ENCODE peak calls at places on chromosomes 16 and 17, in four cellular contexts. One of them, this sample, is unnamed.

GRCh38 chr16:53061701-53062159 is 6.9 kb downstream of the CHD9 start:
- DNase-seq in fibroblast of lung: no peak
- DNase-seq in coronary artery: no peak
- DNase-seq in body of pancreas: no peak
- DNase-seq in this sample: peak

GRCh38 chr17:78120971-78121800 is 7.4 kb downstream of the TMC6 start:
- DNase-seq in body of pancreas: no peak
- DNase-seq in fibroblast of lung: no peak
- DNase-seq in coronary artery: no peak
- DNase-seq in this sample: no peak

GRCh38 chr17:9169116-9169515 is 147.8 kb downstream of the NTN1 start:
- DNase-seq in fibroblast of lung: peak
- DNase-seq in body of pancreas: no peak
- DNase-seq in coronary artery: no peak
- DNase-seq in this sample: no peak

GRCh38 chr17:65559802-65560627 is 1.4 kb downstream of the AXIN2 start:
- DNase-seq in body of pancreas: peak
- DNase-seq in coronary artery: no peak
- DNase-seq in fibroblast of lung: peak
- DNase-seq in this sample: peak

GRCh38 chr17:80034977-80035686 is 540 bp downstream of the TBC1D16 start:
- DNase-seq in coronary artery: no peak
- DNase-seq in body of pancreas: peak
- DNase-seq in fibroblast of lung: peak
- DNase-seq in this sample: peak

GRCh38 chr17:67995568-67996191 is 589 bp downstream of the C17orf58 start:
- DNase-seq in fibroblast of lung: peak
- DNase-seq in body of pancreas: peak
- DNase-seq in coronary artery: no peak
- DNase-seq in this sample: peak

GRCh38 chr16:60246055-60246454 is 1511.9 kb upstream of the GOT2 start:
- DNase-seq in fibroblast of lung: no peak
- DNase-seq in coronary artery: no peak
- DNase-seq in body of pancreas: no peak
- DNase-seq in this sample: no peak

GRCh38 chr16:19474617-19475016 is 47.3 kb downstream of the GDE1 start:
- DNase-seq in fibroblast of lung: no peak
- DNase-seq in body of pancreas: no peak
- DNase-seq in coronary artery: no peak
- DNase-seq in this sample: no peak

GRCh38 chr16:82063456-82064082 is 28.5 kb downstream of the HSD17B2 start:
- DNase-seq in fibroblast of lung: no peak
- DNase-seq in coronary artery: no peak
- DNase-seq in body of pancreas: no peak
- DNase-seq in this sample: no peak

GRCh38 chr16:85310868-85311585 is 198.8 kb upstream of the CIBAR2 start:
- DNase-seq in fibroblast of lung: no peak
- DNase-seq in body of pancreas: no peak
- DNase-seq in coronary artery: no peak
- DNase-seq in this sample: no peak

DNA sequence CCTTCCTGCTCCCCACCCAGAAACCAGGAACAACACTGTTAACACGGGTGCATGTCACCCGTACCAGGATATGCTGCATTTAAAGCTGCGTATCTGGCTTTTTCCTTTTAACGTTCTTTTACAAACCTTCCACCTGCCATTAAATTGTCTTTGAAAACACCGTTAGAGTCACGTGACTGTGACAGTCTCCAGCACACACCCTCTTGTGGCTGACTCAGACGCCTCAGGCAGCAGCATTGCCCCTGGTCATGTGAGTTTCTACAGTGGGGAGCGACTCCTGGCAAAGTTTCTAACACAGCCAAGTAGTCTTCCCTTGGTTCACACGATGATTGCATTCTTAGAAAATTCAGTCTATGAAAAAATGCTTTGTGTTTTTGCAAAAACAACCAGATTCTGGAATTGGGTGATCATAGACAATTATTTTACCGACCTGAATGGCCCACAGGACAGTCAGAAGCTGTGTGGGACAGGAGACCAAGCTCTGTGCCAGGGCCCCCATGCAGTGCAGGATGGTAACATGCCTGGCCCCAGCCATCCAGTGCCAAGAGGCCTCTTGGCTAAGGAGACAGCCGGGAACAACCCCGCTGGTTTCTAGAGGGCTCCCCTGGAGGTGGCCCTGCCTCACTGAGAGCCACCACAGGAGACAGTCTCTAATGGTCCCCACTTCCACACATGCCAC is 199.1 kb downstream of the KATNIP start:
- DNase-seq in fibroblast of lung: peak
- DNase-seq in coronary artery: no peak
- DNase-seq in body of pancreas: no peak
- DNase-seq in this sample: peak
- TF ChIP-seq CTCF in fibroblast of lung: no peak
- TF ChIP-seq CTCF in coronary artery: no peak
- TF ChIP-seq CTCF in body of pancreas: no peak
- TF ChIP-seq CTCF in this sample: no peak

GRCh38 chr17:70168979-70169706 is at the start of gene KCNJ2:
- DNase-seq in coronary artery: peak
- DNase-seq in fibroblast of lung: peak
- DNase-seq in body of pancreas: peak
- DNase-seq in this sample: peak

GRCh38 chr17:70171159-70171558 is 1.8 kb downstream of the KCNJ2 start:
- DNase-seq in body of pancreas: no peak
- DNase-seq in fibroblast of lung: no peak
- DNase-seq in coronary artery: no peak
- DNase-seq in this sample: no peak

GRCh38 chr17:70169707-70170597 is 620 bp downstream of the KCNJ2 start:
- DNase-seq in body of pancreas: no peak
- DNase-seq in coronary artery: no peak
- DNase-seq in fibroblast of lung: peak
- DNase-seq in this sample: no peak

GRCh38 chr17:70166571-70166970 is 2.8 kb upstream of the KCNJ2 start:
- DNase-seq in body of pancreas: no peak
- DNase-seq in fibroblast of lung: no peak
- DNase-seq in coronary artery: no peak
- DNase-seq in this sample: no peak

GRCh38 chr17:70168044-70168978 is 1.0 kb upstream of the KCNJ2 start:
- DNase-seq in coronary artery: no peak
- DNase-seq in fibroblast of lung: peak
- DNase-seq in body of pancreas: peak
- DNase-seq in this sample: peak
- TF ChIP-seq CTCF in coronary artery: no peak
- TF ChIP-seq CTCF in fibroblast of lung: peak
- TF ChIP-seq CTCF in body of pancreas: peak
- TF ChIP-seq CTCF in this sample: peak

GRCh38 chr17:75404223-75404738 is 1.2 kb downstream of the GRB2 start:
- DNase-seq in body of pancreas: peak
- DNase-seq in fibroblast of lung: peak
- DNase-seq in coronary artery: peak
- DNase-seq in this sample: peak
- TF ChIP-seq CTCF in body of pancreas: peak
- TF ChIP-seq CTCF in fibroblast of lung: peak
- TF ChIP-seq CTCF in coronary artery: peak
- TF ChIP-seq CTCF in this sample: peak

GRCh38 chr17:39668141-39668924 is at the start of gene PNMT:
- DNase-seq in body of pancreas: peak
- DNase-seq in coronary artery: no peak
- DNase-seq in fibroblast of lung: peak
- DNase-seq in this sample: peak

GRCh38 chr17:39666231-39666600 is 1.1 kb downstream of the TCAP start:
- DNase-seq in coronary artery: no peak
- DNase-seq in fibroblast of lung: no peak
- DNase-seq in body of pancreas: no peak
- DNase-seq in this sample: no peak

GRCh38 chr17:39666601-39667261 is 1.5 kb upstream of the PNMT start:
- DNase-seq in fibroblast of lung: no peak
- DNase-seq in coronary artery: peak
- DNase-seq in body of pancreas: no peak
- DNase-seq in this sample: no peak

GRCh38 chr17:39665642-39666221 is 583 bp downstream of the TCAP start:
- DNase-seq in fibroblast of lung: no peak
- DNase-seq in body of pancreas: peak
- DNase-seq in coronary artery: no peak
- DNase-seq in this sample: no peak

GRCh38 chr17:39667262-39668140 is 752 bp upstream of the PNMT start:
- DNase-seq in coronary artery: no peak
- DNase-seq in fibroblast of lung: no peak
- DNase-seq in body of pancreas: peak
- DNase-seq in this sample: peak
- TF ChIP-seq CTCF in coronary artery: no peak
- TF ChIP-seq CTCF in fibroblast of lung: no peak
- TF ChIP-seq CTCF in body of pancreas: no peak
- TF ChIP-seq CTCF in this sample: no peak

GRCh38 chr17:38561416-38562214 is 44.1 kb downstream of the SRCIN1 start:
- DNase-seq in body of pancreas: no peak
- DNase-seq in fibroblast of lung: no peak
- DNase-seq in coronary artery: no peak
- DNase-seq in this sample: no peak
- TF ChIP-seq CTCF in body of pancreas: no peak
- TF ChIP-seq CTCF in fibroblast of lung: no peak
- TF ChIP-seq CTCF in coronary artery: no peak
- TF ChIP-seq CTCF in this sample: no peak

DNA sequence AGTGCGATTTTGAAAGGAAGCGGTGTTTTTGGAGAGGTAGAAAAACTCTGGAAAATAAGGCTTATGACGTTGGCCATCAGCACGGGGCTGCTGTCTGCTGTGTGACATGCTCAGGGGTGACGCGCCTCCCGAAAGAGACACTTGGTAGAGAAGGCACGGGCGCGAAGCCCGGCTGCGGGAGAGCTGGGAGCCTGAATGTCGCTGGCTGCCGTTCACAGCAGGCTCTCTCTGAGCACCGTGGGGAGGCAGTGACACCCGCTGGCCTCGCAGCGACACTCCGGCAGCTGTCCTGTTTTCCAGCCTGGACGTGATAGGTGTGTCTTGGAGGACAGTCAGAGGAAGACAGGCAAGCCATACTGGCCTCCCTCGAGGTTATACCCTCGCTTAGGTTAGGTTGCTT is 759.1 kb upstream of the RBFOX1 start:
- DNase-seq in coronary artery: no peak
- DNase-seq in fibroblast of lung: no peak
- DNase-seq in body of pancreas: peak
- DNase-seq in this sample: no peak
- TF ChIP-seq CTCF in coronary artery: no peak
- TF ChIP-seq CTCF in fibroblast of lung: no peak
- TF ChIP-seq CTCF in body of pancreas: peak
- TF ChIP-seq CTCF in this sample: no peak

DNA sequence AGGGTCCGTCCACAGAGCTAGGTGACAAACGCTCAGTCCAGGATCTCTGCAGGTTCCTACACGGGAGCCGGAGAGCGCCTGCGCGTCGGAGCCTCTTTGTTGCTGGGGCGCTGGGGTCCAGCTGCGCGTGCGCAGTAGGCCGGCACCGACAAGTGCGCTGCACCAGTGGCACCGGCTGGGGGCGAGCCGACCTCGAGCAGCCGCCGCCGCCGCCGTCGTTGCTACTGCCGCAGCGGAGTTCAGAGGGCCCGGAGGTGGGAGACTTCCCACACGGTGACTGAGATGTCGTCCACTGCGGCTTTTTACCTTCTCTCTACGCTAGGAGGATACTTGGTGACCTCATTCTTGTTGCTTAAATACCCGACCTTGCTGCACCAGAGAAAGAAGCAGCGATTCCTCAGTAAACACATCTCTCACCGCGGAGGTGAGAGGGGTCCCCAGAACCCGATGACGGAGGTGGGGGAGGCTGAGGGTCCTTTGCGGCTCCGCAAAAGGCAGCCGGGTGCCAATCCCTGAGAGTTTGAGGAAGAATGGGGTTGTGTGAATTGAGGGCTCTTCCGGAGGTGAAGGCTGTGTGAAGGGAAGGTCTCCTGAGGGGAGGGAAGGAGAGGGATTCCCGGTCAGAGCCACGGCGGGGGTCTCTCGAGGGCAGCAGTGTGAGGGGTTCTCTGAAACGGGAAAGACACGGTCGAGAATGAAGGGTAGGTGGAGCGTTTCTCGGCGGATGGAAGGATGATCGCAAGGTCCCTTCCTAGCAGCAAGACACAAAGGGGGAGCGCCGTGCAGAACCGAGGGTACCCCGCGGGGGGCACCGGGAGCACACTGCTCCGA is at the start of gene GDPD1:
- DNase-seq in coronary artery: peak
- DNase-seq in body of pancreas: peak
- DNase-seq in fibroblast of lung: peak
- DNase-seq in this sample: peak
- TF ChIP-seq CTCF in coronary artery: peak
- TF ChIP-seq CTCF in body of pancreas: peak
- TF ChIP-seq CTCF in fibroblast of lung: peak
- TF ChIP-seq CTCF in this sample: peak

GRCh38 chr17:44965491-44966234 is 2.4 kb downstream of the C1QL1 start:
- DNase-seq in coronary artery: peak
- DNase-seq in fibroblast of lung: no peak
- DNase-seq in body of pancreas: no peak
- DNase-seq in this sample: no peak
- TF ChIP-seq CTCF in coronary artery: no peak
- TF ChIP-seq CTCF in fibroblast of lung: no peak
- TF ChIP-seq CTCF in body of pancreas: no peak
- TF ChIP-seq CTCF in this sample: no peak

This sample was measured in GM20000.